ENCODE peak calls at places on chromosomes 1 and 21, in seven cellular contexts. W is COLO829; G is AG08395; F is midbrain; V is T-helper 2 cell; C is kidney tubule cell; Y is activated naive CD4-positive, alpha-beta T cell treated with Interleukin-2 at 50 U/mL for 16 hours. H is an unnamed sample.

GRCh38 chr1:31166462-31166861 is 73.2 kb downstream of the NKAIN1 start:
- DNase-seq in W (no peak), G (no peak), F (no peak), V (no peak), C (no peak), Y (no peak), H (no peak)

GRCh38 chr21:33205476-33205875 is 24.3 kb upstream of the IFNAR2 start:
- DNase-seq in W (no peak), G (no peak), F (no peak), V (no peak), C (no peak), Y (no peak), H (no peak)

GRCh38 chr1:63635681-63636080 is 42.5 kb downstream of the PGM1 start:
- DNase-seq in W (no peak), G (peak; percentile 75), F (no peak), V (no peak), C (no peak), Y (no peak), H (no peak)

GRCh38 chr1:174413632-174414031 is 34.1 kb upstream of the GPR52 start:
- DNase-seq in W (peak; percentile 63), G (no peak), F (peak; percentile 10), V (no peak), C (no peak), Y (no peak), H (peak; percentile 96)

GRCh38 chr1:223401873-223402789 is 8.9 kb downstream of the CCDC185 start:
- DNase-seq in W (peak; percentile 90), G (peak; percentile 95), F (no peak), V (no peak), C (peak; percentile 90), Y (no peak), H (no peak)

GRCh38 chr1:226482975-226483660 is 65.4 kb upstream of the STUM start:
- DNase-seq in W (no peak), G (no peak), F (no peak), V (no peak), C (peak; percentile 8), Y (no peak), H (no peak)

GRCh38 chr1:9852410-9853301 is 28.9 kb upstream of the CLSTN1 start:
- DNase-seq in W (no peak), G (peak; percentile 90), F (peak; percentile 67), V (no peak), C (no peak), Y (no peak), H (no peak)

GRCh38 chr1:31587720-31588423 is 11.6 kb downstream of the TINAGL1 start:
- DNase-seq in W (peak; percentile 32), G (peak; percentile 65), F (no peak), V (no peak), C (peak; percentile 75), Y (peak; percentile 56), H (peak; percentile 61)

GRCh38 chr1:205343431-205344009 is 13.2 kb downstream of the KLHDC8A start:
- DNase-seq in W (no peak), G (no peak), F (no peak), V (no peak), C (peak; percentile 19), Y (no peak), H (peak; percentile 42)

GRCh38 chr1:54069792-54070548 is 16.6 kb downstream of the TCEANC2 start:
- DNase-seq in W (peak; percentile 73), G (peak; percentile 78), F (peak; percentile 39), V (peak; percentile 20), C (peak; percentile 52), Y (no peak), H (peak; percentile 72)

GRCh38 chr1:205188132-205188531 is 23.4 kb downstream of the DSTYK start:
- DNase-seq in W (no peak), G (no peak), F (no peak), V (no peak), C (no peak), Y (no peak), H (no peak)

GRCh38 chr1:180501865-180502360 is 464 bp downstream of the ACBD6 start:
- DNase-seq in W (peak; percentile 69), G (peak; percentile 77), F (no peak), V (no peak), C (peak; percentile 81), Y (no peak), H (peak; percentile 69)

GRCh38 chr1:89659322-89660061 is 26.6 kb downstream of the LRRC8C start:
- DNase-seq in W (no peak), G (no peak), F (no peak), V (no peak), C (peak; percentile 3), Y (peak; percentile 27), H (no peak)

GRCh38 chr1:218743861-218744505 is 398.8 kb downstream of the TGFB2 start:
- DNase-seq in W (no peak), G (no peak), F (no peak), V (no peak), C (peak; percentile 74), Y (no peak), H (no peak)

GRCh38 chr1:79105499-79105898 is 99.0 kb upstream of the ADGRL4 start:
- DNase-seq in W (no peak), G (no peak), F (no peak), V (no peak), C (no peak), Y (no peak), H (no peak)

GRCh38 chr1:181166377-181167196 is 78.1 kb downstream of the IER5 start:
- DNase-seq in W (peak; percentile 83), G (peak; percentile 86), F (peak; percentile 68), V (peak; percentile 40), C (peak; percentile 77), Y (peak; percentile 75), H (peak; percentile 88)

GRCh38 chr1:183961132-183961531 is 76.4 kb downstream of the COLGALT2 start:
- DNase-seq in W (no peak), G (no peak), F (no peak), V (no peak), C (no peak), Y (no peak), H (no peak)